ENCODE peak calls at places on chromosomes 4 and X, in eight cellular contexts. One of them, this sample, is unnamed. For H3K9me3, the result is how much of the 10 kb centered on the place peaks cover.

GRCh38 chr4:128281354-128281753 is 6.3 kb downstream of the PGRMC2 start:
- DNase-seq in T-helper 17 cell: no peak
- DNase-seq in PC-3: no peak
- DNase-seq in right cardiac atrium: no peak
- DNase-seq in Caco-2: no peak
- DNase-seq in fibroblast of lung: no peak
- DNase-seq in astrocyte: no peak
- DNase-seq in AG04450: no peak
- DNase-seq in this sample: no peak

GRCh38 chrX:71935542-71935941 is 24.9 kb downstream of the NHSL2 start:
- DNase-seq in T-helper 17 cell: no peak
- DNase-seq in PC-3: no peak
- DNase-seq in right cardiac atrium: peak
- DNase-seq in Caco-2: no peak
- DNase-seq in fibroblast of lung: no peak
- DNase-seq in astrocyte: no peak
- DNase-seq in AG04450: no peak
- DNase-seq in this sample: no peak

GRCh38 chrX:101950581-101950980 is 18.8 kb upstream of the ZMAT1 start:
- DNase-seq in T-helper 17 cell: no peak
- DNase-seq in PC-3: no peak
- DNase-seq in right cardiac atrium: no peak
- DNase-seq in Caco-2: no peak
- DNase-seq in fibroblast of lung: no peak
- DNase-seq in astrocyte: no peak
- DNase-seq in AG04450: no peak
- DNase-seq in this sample: no peak

GRCh38 chr4:89226665-89227572 is 80.7 kb downstream of the GPRIN3 start:
- DNase-seq in T-helper 17 cell: peak
- DNase-seq in PC-3: peak
- DNase-seq in right cardiac atrium: peak
- DNase-seq in Caco-2: peak
- DNase-seq in fibroblast of lung: peak
- DNase-seq in astrocyte: peak
- DNase-seq in AG04450: peak
- DNase-seq in this sample: peak

GRCh38 chrX:2705036-2705435 is 13.9 kb downstream of the CD99 start:
- DNase-seq in T-helper 17 cell: no peak
- DNase-seq in PC-3: no peak
- DNase-seq in right cardiac atrium: no peak
- DNase-seq in Caco-2: no peak
- DNase-seq in fibroblast of lung: peak
- DNase-seq in astrocyte: peak
- DNase-seq in AG04450: no peak
- DNase-seq in this sample: no peak

GRCh38 chr4:74112399-74113090 is 13.6 kb upstream of the CXCL2 start:
- DNase-seq in T-helper 17 cell: no peak
- DNase-seq in PC-3: peak
- DNase-seq in right cardiac atrium: no peak
- DNase-seq in Caco-2: no peak
- DNase-seq in fibroblast of lung: peak
- DNase-seq in astrocyte: peak
- DNase-seq in AG04450: no peak
- DNase-seq in this sample: no peak

GRCh38 chr4:127782025-127782274 is 172 bp upstream of the HSPA4L start:
- DNase-seq in T-helper 17 cell: peak
- DNase-seq in PC-3: peak
- DNase-seq in right cardiac atrium: peak
- DNase-seq in Caco-2: peak
- DNase-seq in fibroblast of lung: peak
- DNase-seq in astrocyte: peak
- DNase-seq in AG04450: peak
- DNase-seq in this sample: peak

GRCh38 chrX:116972362-116972761 is 509.6 kb upstream of the CT83 start:
- DNase-seq in T-helper 17 cell: no peak
- DNase-seq in PC-3: no peak
- DNase-seq in right cardiac atrium: no peak
- DNase-seq in Caco-2: no peak
- DNase-seq in fibroblast of lung: no peak
- DNase-seq in astrocyte: no peak
- DNase-seq in AG04450: no peak
- DNase-seq in this sample: no peak

GRCh38 chrX:115898382-115899001 is 272.1 kb upstream of the AGTR2 start:
- DNase-seq in T-helper 17 cell: no peak
- DNase-seq in PC-3: peak
- DNase-seq in right cardiac atrium: peak
- DNase-seq in Caco-2: no peak
- DNase-seq in fibroblast of lung: no peak
- DNase-seq in astrocyte: no peak
- DNase-seq in AG04450: no peak
- DNase-seq in this sample: peak

GRCh38 chr4:140078366-140078765 is 75.6 kb downstream of the MAML3 start:
- DNase-seq in T-helper 17 cell: no peak
- DNase-seq in PC-3: no peak
- DNase-seq in right cardiac atrium: no peak
- DNase-seq in Caco-2: no peak
- DNase-seq in fibroblast of lung: no peak
- DNase-seq in astrocyte: peak
- DNase-seq in AG04450: no peak
- DNase-seq in this sample: no peak

GRCh38 chr4:49032440-49033161 is 46.5 kb downstream of the CWH43 start:
- DNase-seq in T-helper 17 cell: no peak
- DNase-seq in PC-3: peak
- DNase-seq in right cardiac atrium: no peak
- DNase-seq in Caco-2: peak
- DNase-seq in fibroblast of lung: no peak
- DNase-seq in astrocyte: no peak
- DNase-seq in AG04450: no peak
- DNase-seq in this sample: no peak

GRCh38 chr4:151093203-151093602 is 6.2 kb upstream of the RPS3A start:
- DNase-seq in T-helper 17 cell: no peak
- DNase-seq in PC-3: no peak
- DNase-seq in right cardiac atrium: no peak
- DNase-seq in Caco-2: no peak
- DNase-seq in fibroblast of lung: no peak
- DNase-seq in astrocyte: no peak
- DNase-seq in AG04450: no peak
- DNase-seq in this sample: no peak

GRCh38 chr4:72846280-72847111 is 223.0 kb downstream of the COX18 start:
- DNase-seq in T-helper 17 cell: no peak
- DNase-seq in PC-3: peak
- DNase-seq in right cardiac atrium: no peak
- DNase-seq in Caco-2: no peak
- DNase-seq in fibroblast of lung: no peak
- DNase-seq in astrocyte: no peak
- DNase-seq in AG04450: no peak
- DNase-seq in this sample: no peak

GRCh38 chr4:113446019-113446418 is 315.5 kb downstream of the CAMK2D start:
- DNase-seq in T-helper 17 cell: no peak
- DNase-seq in PC-3: peak
- DNase-seq in right cardiac atrium: no peak
- DNase-seq in Caco-2: no peak
- DNase-seq in fibroblast of lung: peak
- DNase-seq in astrocyte: peak
- DNase-seq in AG04450: no peak
- DNase-seq in this sample: no peak

GRCh38 chr4:8244931-8245460 is 24.6 kb upstream of the HTRA3 start:
- DNase-seq in T-helper 17 cell: no peak
- DNase-seq in PC-3: no peak
- DNase-seq in right cardiac atrium: peak
- DNase-seq in Caco-2: no peak
- DNase-seq in fibroblast of lung: no peak
- DNase-seq in astrocyte: no peak
- DNase-seq in AG04450: no peak
- DNase-seq in this sample: no peak

GRCh38 chr4:123127218-123127617 is 204.8 kb upstream of the NUDT6 start:
- DNase-seq in T-helper 17 cell: no peak
- DNase-seq in PC-3: peak
- DNase-seq in right cardiac atrium: no peak
- DNase-seq in Caco-2: no peak
- DNase-seq in fibroblast of lung: peak
- DNase-seq in astrocyte: no peak
- DNase-seq in AG04450: no peak
- DNase-seq in this sample: no peak

GRCh38 chr4:138941037-138941436 is 74.5 kb upstream of the NOCT start:
- DNase-seq in T-helper 17 cell: no peak
- DNase-seq in PC-3: no peak
- DNase-seq in right cardiac atrium: no peak
- DNase-seq in Caco-2: no peak
- DNase-seq in fibroblast of lung: no peak
- DNase-seq in astrocyte: no peak
- DNase-seq in AG04450: no peak
- DNase-seq in this sample: no peak

GRCh38 chrX:63350551-63350950 is 581 bp downstream of the SPIN4 start:
- DNase-seq in T-helper 17 cell: no peak
- DNase-seq in PC-3: peak
- DNase-seq in right cardiac atrium: no peak
- DNase-seq in Caco-2: peak
- DNase-seq in fibroblast of lung: peak
- DNase-seq in astrocyte: peak
- DNase-seq in AG04450: no peak
- DNase-seq in this sample: peak

GRCh38 chr4:185560316-185560715 is 25.0 kb upstream of the PDLIM3 start:
- DNase-seq in T-helper 17 cell: no peak
- DNase-seq in PC-3: no peak
- DNase-seq in right cardiac atrium: no peak
- DNase-seq in Caco-2: no peak
- DNase-seq in fibroblast of lung: no peak
- DNase-seq in astrocyte: no peak
- DNase-seq in AG04450: no peak
- DNase-seq in this sample: no peak

GRCh38 chrX:20988118-20988517 is 386.1 kb upstream of the CNKSR2 start:
- DNase-seq in T-helper 17 cell: no peak
- DNase-seq in PC-3: peak
- DNase-seq in right cardiac atrium: no peak
- DNase-seq in Caco-2: no peak
- DNase-seq in fibroblast of lung: no peak
- DNase-seq in astrocyte: peak
- DNase-seq in AG04450: no peak
- DNase-seq in this sample: no peak

GRCh38 chr4:119211856-119212250 is 660 bp upstream of the USP53 start:
- DNase-seq in T-helper 17 cell: no peak
- DNase-seq in PC-3: no peak
- DNase-seq in right cardiac atrium: no peak
- DNase-seq in Caco-2: no peak
- DNase-seq in fibroblast of lung: no peak
- DNase-seq in astrocyte: no peak
- DNase-seq in AG04450: no peak
- DNase-seq in this sample: no peak

GRCh38 chrX:152641256-152641875 is 3.7 kb downstream of the GABRQ start:
- DNase-seq in T-helper 17 cell: no peak
- DNase-seq in PC-3: no peak
- DNase-seq in right cardiac atrium: no peak
- DNase-seq in Caco-2: no peak
- DNase-seq in fibroblast of lung: no peak
- DNase-seq in astrocyte: no peak
- DNase-seq in AG04450: no peak
- DNase-seq in this sample: no peak

GRCh38 chrX:155279873-155280272 is 15.6 kb upstream of the RAB39B start:
- DNase-seq in T-helper 17 cell: no peak
- DNase-seq in PC-3: no peak
- DNase-seq in right cardiac atrium: no peak
- DNase-seq in Caco-2: no peak
- DNase-seq in fibroblast of lung: no peak
- DNase-seq in astrocyte: no peak
- DNase-seq in AG04450: no peak
- DNase-seq in this sample: no peak
- H3K9me3 ChIP-seq in T-helper 17 cell: under half
- H3K9me3 ChIP-seq in PC-3: under half
- H3K9me3 ChIP-seq in right cardiac atrium: under half
- H3K9me3 ChIP-seq in Caco-2: under half
- H3K9me3 ChIP-seq in fibroblast of lung: under half
- H3K9me3 ChIP-seq in astrocyte: under half
- H3K9me3 ChIP-seq in AG04450: under half
- H3K9me3 ChIP-seq in this sample: under half

DNA sequence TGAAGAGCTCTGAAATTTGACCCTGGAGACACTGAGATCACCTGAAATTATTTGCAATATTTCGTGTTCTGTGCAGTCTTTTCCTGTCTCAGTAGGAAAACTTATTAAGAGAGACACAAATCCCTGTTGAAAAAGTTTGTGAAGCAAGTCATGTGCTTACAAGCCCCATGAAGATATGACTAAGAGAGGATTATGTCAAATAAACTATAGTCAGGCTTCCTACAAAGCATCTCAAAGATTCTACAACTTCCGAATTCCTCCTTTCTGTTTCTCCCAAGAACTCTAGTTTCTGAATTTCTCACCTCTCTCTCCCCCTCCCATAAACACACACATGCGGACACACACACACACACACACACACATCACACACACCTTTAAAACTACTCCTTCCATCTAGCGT is 230.8 kb downstream of the HS3ST1 start:
- DNase-seq in T-helper 17 cell: no peak
- DNase-seq in PC-3: no peak
- DNase-seq in right cardiac atrium: no peak
- DNase-seq in Caco-2: no peak
- DNase-seq in fibroblast of lung: no peak
- DNase-seq in astrocyte: no peak
- DNase-seq in AG04450: no peak
- DNase-seq in this sample: no peak
- H3K9me3 ChIP-seq in T-helper 17 cell: under half
- H3K9me3 ChIP-seq in PC-3: under half
- H3K9me3 ChIP-seq in right cardiac atrium: under half
- H3K9me3 ChIP-seq in Caco-2: under half
- H3K9me3 ChIP-seq in fibroblast of lung: under half
- H3K9me3 ChIP-seq in astrocyte: under half
- H3K9me3 ChIP-seq in AG04450: under half
- H3K9me3 ChIP-seq in this sample: under half

GRCh38 chr4:20122198-20122988 is 129.3 kb upstream of the SLIT2 start:
- DNase-seq in T-helper 17 cell: no peak
- DNase-seq in PC-3: no peak
- DNase-seq in right cardiac atrium: no peak
- DNase-seq in Caco-2: no peak
- DNase-seq in fibroblast of lung: no peak
- DNase-seq in astrocyte: no peak
- DNase-seq in AG04450: no peak
- DNase-seq in this sample: no peak

GRCh38 chr4:20126906-20127305 is 124.8 kb upstream of the SLIT2 start:
- DNase-seq in T-helper 17 cell: no peak
- DNase-seq in PC-3: peak
- DNase-seq in right cardiac atrium: no peak
- DNase-seq in Caco-2: no peak
- DNase-seq in fibroblast of lung: peak
- DNase-seq in astrocyte: peak
- DNase-seq in AG04450: peak
- DNase-seq in this sample: no peak

GRCh38 chr4:20127626-20128025 is 124.1 kb upstream of the SLIT2 start:
- DNase-seq in T-helper 17 cell: no peak
- DNase-seq in PC-3: peak
- DNase-seq in right cardiac atrium: no peak
- DNase-seq in Caco-2: no peak
- DNase-seq in fibroblast of lung: peak
- DNase-seq in astrocyte: peak
- DNase-seq in AG04450: no peak
- DNase-seq in this sample: no peak

GRCh38 chr4:20124317-20125026 is 127.2 kb upstream of the SLIT2 start:
- DNase-seq in T-helper 17 cell: no peak
- DNase-seq in PC-3: no peak
- DNase-seq in right cardiac atrium: no peak
- DNase-seq in Caco-2: no peak
- DNase-seq in fibroblast of lung: no peak
- DNase-seq in astrocyte: no peak
- DNase-seq in AG04450: no peak
- DNase-seq in this sample: no peak
- H3K9me3 ChIP-seq in T-helper 17 cell: under half
- H3K9me3 ChIP-seq in PC-3: under half
- H3K9me3 ChIP-seq in right cardiac atrium: under half
- H3K9me3 ChIP-seq in Caco-2: under half
- H3K9me3 ChIP-seq in fibroblast of lung: under half
- H3K9me3 ChIP-seq in astrocyte: under half
- H3K9me3 ChIP-seq in AG04450: under half
- H3K9me3 ChIP-seq in this sample: under half

GRCh38 chrX:40016702-40017101 is 81.1 kb downstream of the BCOR start:
- DNase-seq in T-helper 17 cell: no peak
- DNase-seq in PC-3: no peak
- DNase-seq in right cardiac atrium: no peak
- DNase-seq in Caco-2: no peak
- DNase-seq in fibroblast of lung: no peak
- DNase-seq in astrocyte: no peak
- DNase-seq in AG04450: no peak
- DNase-seq in this sample: no peak
- H3K9me3 ChIP-seq in T-helper 17 cell: under half
- H3K9me3 ChIP-seq in PC-3: under half
- H3K9me3 ChIP-seq in right cardiac atrium: under half
- H3K9me3 ChIP-seq in Caco-2: under half
- H3K9me3 ChIP-seq in fibroblast of lung: under half
- H3K9me3 ChIP-seq in astrocyte: under half
- H3K9me3 ChIP-seq in AG04450: under half
- H3K9me3 ChIP-seq in this sample: under half